ENCODE peak calls at places on chromosomes 6 and 20, in five cellular contexts. A is stimulated activated CD4-positive, alpha-beta T cell treated with anti-CD3 and anti-CD28 coated beads, Interleukin-12 subunit alpha, Interleukin-12 subunit beta, amount 100 ng/mL, for 48 hours; D is activated gamma-delta T cell treated with Interleukin-2 at 50 U/mL for 16 hours; H is cardiac muscle cell; V is neural crest cell. L is an unnamed sample.

GRCh38 chr20:11031300-11031699 is 357.5 kb upstream of the JAG1 start:
- DNase-seq in A (no peak), D (no peak), H (no peak), V (no peak), L (no peak)

GRCh38 chr6:111734068-111734825 is 128.6 kb upstream of the TRAF3IP2 start:
- DNase-seq in A (no peak), D (no peak), H (no peak), V (no peak), L (no peak)

GRCh38 chr6:166834049-166834448 is 122.3 kb downstream of the RNASET2 start:
- DNase-seq in A (no peak), D (no peak), H (no peak), V (no peak), L (no peak)

GRCh38 chr6:14635933-14636599 is 518.5 kb downstream of the CD83 start:
- DNase-seq in A (no peak), D (no peak), H (no peak), V (no peak), L (no peak)

GRCh38 chr20:59392741-59393140 is 92.3 kb downstream of the EDN3 start:
- DNase-seq in A (no peak), D (no peak), H (no peak), V (no peak), L (no peak)

GRCh38 chr20:22499475-22500174 is 84.7 kb downstream of the FOXA2 start:
- DNase-seq in A (no peak), D (no peak), H (no peak), V (no peak), L (no peak)

GRCh38 chr20:19602660-19603389 is 155.2 kb upstream of the RIN2 start:
- DNase-seq in A (no peak), D (no peak), H (no peak), V (no peak), L (no peak)

GRCh38 chr20:32828029-32828666 is 8.4 kb downstream of the MAPRE1 start:
- DNase-seq in A (no peak), D (no peak), H (no peak), V (no peak), L (no peak)

GRCh38 chr6:10993896-10994295 is 50.2 kb downstream of the ELOVL2 start:
- DNase-seq in A (no peak), D (no peak), H (no peak), V (no peak), L (no peak)

L was measured in activated B cell treated with CpG ODN at 0.5 μM for 24 hours.